ENCODE peak calls at places on chromosomes 3 and 15, in nine cellular contexts. One of them, this sample, is unnamed.

GRCh38 chr3:105553851-105554250 is 187.1 kb downstream of the ALCAM start:
- DNase-seq in NCI-H1092 treated with DMSO at 0.1 percent for 48 hours: no peak
- DNase-seq in EL: peak; percentile 44
- DNase-seq in GM06990: no peak
- DNase-seq in occipital lobe: no peak
- DNase-seq in T-helper 2 cell: no peak
- DNase-seq in NT2/D1: no peak
- DNase-seq in GOT3: no peak
- DNase-seq in AG04450: no peak
- DNase-seq in this sample: peak; percentile 37

GRCh38 chr3:195080571-195081141 is 190.3 kb downstream of the XXYLT1 start:
- DNase-seq in NCI-H1092 treated with DMSO at 0.1 percent for 48 hours: peak; percentile 54
- DNase-seq in EL: no peak
- DNase-seq in GM06990: no peak
- DNase-seq in occipital lobe: no peak
- DNase-seq in T-helper 2 cell: no peak
- DNase-seq in NT2/D1: no peak
- DNase-seq in GOT3: no peak
- DNase-seq in AG04450: no peak
- DNase-seq in this sample: peak; percentile 63

GRCh38 chr15:70426065-70426821 is 328.5 kb upstream of the TLE3 start:
- DNase-seq in NCI-H1092 treated with DMSO at 0.1 percent for 48 hours: no peak
- DNase-seq in EL: peak; percentile 23
- DNase-seq in GM06990: no peak
- DNase-seq in occipital lobe: no peak
- DNase-seq in T-helper 2 cell: no peak
- DNase-seq in NT2/D1: no peak
- DNase-seq in GOT3: no peak
- DNase-seq in AG04450: no peak
- DNase-seq in this sample: no peak

GRCh38 chr15:64426845-64427465 is 33.4 kb upstream of the ZNF609 start:
- DNase-seq in NCI-H1092 treated with DMSO at 0.1 percent for 48 hours: peak; percentile 23
- DNase-seq in EL: peak; percentile 35
- DNase-seq in GM06990: no peak
- DNase-seq in occipital lobe: no peak
- DNase-seq in T-helper 2 cell: no peak
- DNase-seq in NT2/D1: no peak
- DNase-seq in GOT3: no peak
- DNase-seq in AG04450: peak; percentile 13
- DNase-seq in this sample: peak; percentile 22

GRCh38 chr3:37599186-37599585 is 262.5 kb upstream of the CTDSPL start:
- DNase-seq in NCI-H1092 treated with DMSO at 0.1 percent for 48 hours: no peak
- DNase-seq in EL: no peak
- DNase-seq in GM06990: no peak
- DNase-seq in occipital lobe: no peak
- DNase-seq in T-helper 2 cell: no peak
- DNase-seq in NT2/D1: no peak
- DNase-seq in GOT3: no peak
- DNase-seq in AG04450: no peak
- DNase-seq in this sample: no peak

GRCh38 chr15:39575180-39575579 is 5.7 kb upstream of the THBS1 start:
- DNase-seq in NCI-H1092 treated with DMSO at 0.1 percent for 48 hours: no peak
- DNase-seq in EL: no peak
- DNase-seq in GM06990: no peak
- DNase-seq in occipital lobe: no peak
- DNase-seq in T-helper 2 cell: no peak
- DNase-seq in NT2/D1: no peak
- DNase-seq in GOT3: no peak
- DNase-seq in AG04450: no peak
- DNase-seq in this sample: no peak

GRCh38 chr15:97747342-97747741 is 213.2 kb upstream of the ARRDC4 start:
- DNase-seq in NCI-H1092 treated with DMSO at 0.1 percent for 48 hours: no peak
- DNase-seq in EL: peak; percentile 1
- DNase-seq in GM06990: no peak
- DNase-seq in occipital lobe: no peak
- DNase-seq in T-helper 2 cell: no peak
- DNase-seq in NT2/D1: no peak
- DNase-seq in GOT3: no peak
- DNase-seq in AG04450: no peak
- DNase-seq in this sample: no peak

GRCh38 chr3:157360044-157360443 is 76.6 kb upstream of the PTX3 start:
- DNase-seq in NCI-H1092 treated with DMSO at 0.1 percent for 48 hours: no peak
- DNase-seq in EL: peak; percentile 94
- DNase-seq in GM06990: no peak
- DNase-seq in occipital lobe: no peak
- DNase-seq in T-helper 2 cell: no peak
- DNase-seq in NT2/D1: no peak
- DNase-seq in GOT3: peak; percentile 8
- DNase-seq in AG04450: peak; percentile 55
- DNase-seq in this sample: peak; percentile 64

GRCh38 chr15:40633178-40633577 is 39.1 kb downstream of the KNL1 start:
- DNase-seq in NCI-H1092 treated with DMSO at 0.1 percent for 48 hours: no peak
- DNase-seq in EL: peak; percentile 50
- DNase-seq in GM06990: no peak
- DNase-seq in occipital lobe: no peak
- DNase-seq in T-helper 2 cell: no peak
- DNase-seq in NT2/D1: no peak
- DNase-seq in GOT3: no peak
- DNase-seq in AG04450: peak; percentile 20
- DNase-seq in this sample: no peak

GRCh38 chr3:178690571-178690970 is 154.3 kb downstream of the KCNMB2 start:
- DNase-seq in NCI-H1092 treated with DMSO at 0.1 percent for 48 hours: no peak
- DNase-seq in EL: no peak
- DNase-seq in GM06990: no peak
- DNase-seq in occipital lobe: no peak
- DNase-seq in T-helper 2 cell: no peak
- DNase-seq in NT2/D1: no peak
- DNase-seq in GOT3: no peak
- DNase-seq in AG04450: no peak
- DNase-seq in this sample: peak; percentile 38

GRCh38 chr3:72287941-72288340 is 503.0 kb upstream of the PROK2 start:
- DNase-seq in NCI-H1092 treated with DMSO at 0.1 percent for 48 hours: no peak
- DNase-seq in EL: no peak
- DNase-seq in GM06990: no peak
- DNase-seq in occipital lobe: no peak
- DNase-seq in T-helper 2 cell: no peak
- DNase-seq in NT2/D1: no peak
- DNase-seq in GOT3: no peak
- DNase-seq in AG04450: no peak
- DNase-seq in this sample: no peak

GRCh38 chr3:167228135-167228534 is 152.0 kb downstream of the ZBBX start:
- DNase-seq in NCI-H1092 treated with DMSO at 0.1 percent for 48 hours: no peak
- DNase-seq in EL: peak; percentile 15
- DNase-seq in GM06990: no peak
- DNase-seq in occipital lobe: no peak
- DNase-seq in T-helper 2 cell: no peak
- DNase-seq in NT2/D1: no peak
- DNase-seq in GOT3: peak; percentile 1
- DNase-seq in AG04450: peak; percentile 2
- DNase-seq in this sample: no peak

GRCh38 chr3:123638936-123639680 is 54.3 kb upstream of the HACD2 start:
- DNase-seq in NCI-H1092 treated with DMSO at 0.1 percent for 48 hours: no peak
- DNase-seq in EL: no peak
- DNase-seq in GM06990: no peak
- DNase-seq in occipital lobe: no peak
- DNase-seq in T-helper 2 cell: no peak
- DNase-seq in NT2/D1: no peak
- DNase-seq in GOT3: no peak
- DNase-seq in AG04450: no peak
- DNase-seq in this sample: no peak

GRCh38 chr3:126466886-126467610 is 8.6 kb downstream of the ZXDC start:
- DNase-seq in NCI-H1092 treated with DMSO at 0.1 percent for 48 hours: no peak
- DNase-seq in EL: no peak
- DNase-seq in GM06990: no peak
- DNase-seq in occipital lobe: no peak
- DNase-seq in T-helper 2 cell: no peak
- DNase-seq in NT2/D1: no peak
- DNase-seq in GOT3: no peak
- DNase-seq in AG04450: no peak
- DNase-seq in this sample: peak; percentile 28

GRCh38 chr3:147396709-147397046 is 9.7 kb downstream of the ZIC4 start:
- DNase-seq in NCI-H1092 treated with DMSO at 0.1 percent for 48 hours: no peak
- DNase-seq in EL: no peak
- DNase-seq in GM06990: no peak
- DNase-seq in occipital lobe: no peak
- DNase-seq in T-helper 2 cell: no peak
- DNase-seq in NT2/D1: no peak
- DNase-seq in GOT3: no peak
- DNase-seq in AG04450: no peak
- DNase-seq in this sample: no peak

GRCh38 chr3:126941721-126942270 is 41.1 kb upstream of the PLXNA1 start:
- DNase-seq in NCI-H1092 treated with DMSO at 0.1 percent for 48 hours: no peak
- DNase-seq in EL: no peak
- DNase-seq in GM06990: no peak
- DNase-seq in occipital lobe: no peak
- DNase-seq in T-helper 2 cell: no peak
- DNase-seq in NT2/D1: no peak
- DNase-seq in GOT3: no peak
- DNase-seq in AG04450: no peak
- DNase-seq in this sample: peak; percentile 80

GRCh38 chr3:177640319-177640997 is 443.2 kb upstream of the TBL1XR1 start:
- DNase-seq in NCI-H1092 treated with DMSO at 0.1 percent for 48 hours: peak; percentile 69
- DNase-seq in EL: no peak
- DNase-seq in GM06990: no peak
- DNase-seq in occipital lobe: no peak
- DNase-seq in T-helper 2 cell: no peak
- DNase-seq in NT2/D1: no peak
- DNase-seq in GOT3: no peak
- DNase-seq in AG04450: no peak
- DNase-seq in this sample: peak; percentile 52

This sample was measured in myocyte.